ENCODE peak calls at places on chromosomes 12 and 14, in four cellular contexts. T, H, X and Q are unnamed samples.

GRCh38 chr14:52124791-52125661 is 56.2 kb upstream of the NID2 start:
- DNase-seq in T (peak; percentile 77), H (peak; percentile 38), X (no peak), Q (peak; percentile 79)

GRCh38 chr12:108845696-108846095 is 11.7 kb downstream of the SSH1 start:
- DNase-seq in T (no peak), H (peak; percentile 88), X (no peak), Q (no peak)

GRCh38 chr12:116236148-116236731 is 41.3 kb downstream of the MED13L start:
- DNase-seq in T (peak; percentile 20), H (peak; percentile 74), X (peak; percentile 36), Q (peak; percentile 21)

GRCh38 chr14:69263771-69264170 is 3.8 kb downstream of the GALNT16 start:
- DNase-seq in T (peak; percentile 21), H (no peak), X (no peak), Q (peak; percentile 54)

GRCh38 chr12:28237423-28237822 is 47.2 kb downstream of the CCDC91 start:
- DNase-seq in T (no peak), H (no peak), X (no peak), Q (no peak)

GRCh38 chr14:101884537-101885253 is 79.7 kb upstream of the DYNC1H1 start:
- DNase-seq in T (no peak), H (no peak), X (no peak), Q (no peak)

GRCh38 chr14:30894923-30895515 is 20.7 kb downstream of the COCH start:
- DNase-seq in T (no peak), H (no peak), X (no peak), Q (no peak)

GRCh38 chr12:102343361-102344121 is 136.8 kb downstream of the IGF1 start:
- DNase-seq in T (no peak), H (no peak), X (no peak), Q (no peak)

GRCh38 chr12:92702754-92703679 is at the start of gene PLEKHG7:
- DNase-seq in T (no peak), H (no peak), X (no peak), Q (no peak)

GRCh38 chr14:32330356-32331226 is 1.5 kb downstream of the AKAP6 start:
- DNase-seq in T (no peak), H (no peak), X (no peak), Q (no peak)

GRCh38 chr14:105034314-105035039 is 13.6 kb upstream of the CDCA4 start:
- DNase-seq in T (no peak), H (peak; percentile 50), X (no peak), Q (no peak)

GRCh38 chr14:65002586-65003210 is 16.0 kb downstream of the FNTB start:
- DNase-seq in T (no peak), H (peak; percentile 53), X (no peak), Q (peak; percentile 62)

GRCh38 chr12:54251667-54252284 is 28.1 kb downstream of the CBX5 start:
- DNase-seq in T (peak; percentile 53), H (peak; percentile 63), X (no peak), Q (peak; percentile 71)